ENCODE peak calls at places on chromosomes 3 and 15, in eight cellular contexts. V is bronchial epithelial cell; C is stimulated activated CD8-positive, alpha-beta memory T cell treated with anti-CD3 and anti-CD28 coated beads, Interleukin-7, amount 100 ng/mL, for 1 hour; F is CD8-positive, alpha-beta T cell; K is putamen; Y is NCI-H1105 treated with DMSO at 0.1 percent for 48 hours; A is B cell; G is T-helper 2 cell. J is an unnamed sample.

GRCh38 chr3:100891033-100891432 is 102.2 kb downstream of the ABI3BP start:
- DNase-seq in V (peak), Y (no peak), A (no peak), G (no peak), K (no peak), C (no peak), F (no peak), J (peak)

GRCh38 chr3:138374573-138375134 is 26.3 kb downstream of the MRAS start:
- DNase-seq in Y (no peak), C (no peak), A (no peak), K (no peak), F (no peak), V (no peak), G (no peak), J (no peak)

GRCh38 chr3:63872135-63872924 is 8.7 kb downstream of the ATXN7 start:
- DNase-seq in C (no peak), F (no peak), V (peak), G (no peak), K (no peak), A (no peak), Y (no peak), J (no peak)

GRCh38 chr3:60333710-60334109 is 917.5 kb downstream of the FHIT start:
- DNase-seq in G (no peak), V (no peak), C (no peak), A (no peak), F (no peak), K (no peak), Y (no peak), J (no peak)

GRCh38 chr3:196765454-196765853 is 25.8 kb downstream of the PAK2 start:
- DNase-seq in A (no peak), K (no peak), V (no peak), C (no peak), F (no peak), Y (no peak), G (no peak), J (no peak)

GRCh38 chr3:153001428-153001827 is 160.6 kb upstream of the RAP2B start:
- DNase-seq in C (no peak), K (no peak), V (peak), A (no peak), G (no peak), Y (no peak), F (no peak), J (no peak)

GRCh38 chr3:32093204-32093603 is 13.2 kb upstream of the GPD1L start:
- DNase-seq in V (no peak), G (no peak), C (no peak), A (no peak), K (no peak), Y (no peak), F (no peak), J (no peak)

GRCh38 chr3:13566769-13567310 is 17.9 kb downstream of the FBLN2 start:
- DNase-seq in A (no peak), C (no peak), G (no peak), Y (no peak), V (no peak), K (no peak), F (no peak), J (no peak)

GRCh38 chr15:61025746-61026256 is 203.3 kb downstream of the RORA start:
- DNase-seq in V (no peak), A (no peak), F (no peak), G (no peak), K (no peak), Y (no peak), C (no peak), J (no peak)

GRCh38 chr3:67357610-67358458 is 296.6 kb downstream of the SUCLG2 start:
- DNase-seq in K (no peak), V (peak), F (no peak), A (peak), C (no peak), G (no peak), Y (peak), J (peak)

GRCh38 chr15:53414167-53414566 is 345.3 kb downstream of the WDR72 start:
- DNase-seq in V (no peak), K (no peak), F (no peak), A (no peak), Y (no peak), G (no peak), C (no peak), J (no peak)

GRCh38 chr15:70585707-70586034 is 177.7 kb downstream of the UACA start:
- DNase-seq in G (no peak), C (no peak), F (no peak), K (no peak), V (no peak), Y (no peak), A (peak), J (no peak)

GRCh38 chr3:183116051-183116614 is 16.8 kb upstream of the MCCC1 start:
- DNase-seq in C (no peak), F (peak), A (peak), V (peak), G (peak), K (peak), Y (peak), J (peak)

GRCh38 chr15:79849789-79850188 is 47.0 kb downstream of the MTHFS start:
- DNase-seq in K (no peak), V (peak), F (no peak), Y (peak), A (no peak), C (no peak), G (no peak), J (peak)

GRCh38 chr15:78977591-78978347 is 32.9 kb upstream of the CTSH start:
- DNase-seq in G (no peak), F (no peak), K (no peak), A (no peak), Y (no peak), V (no peak), C (no peak), J (no peak)

GRCh38 chr3:141279074-141279945 is 47.7 kb downstream of the PXYLP1 start:
- DNase-seq in Y (peak), V (peak), F (peak), G (peak), K (no peak), A (no peak), C (no peak), J (no peak)

GRCh38 chr15:71352125-71352524 is 236.9 kb downstream of the THSD4 start:
- DNase-seq in K (no peak), F (no peak), C (no peak), Y (no peak), A (no peak), V (no peak), G (no peak), J (no peak)

GRCh38 chr3:174170248-174170647 is 688.9 kb upstream of the NAALADL2 start:
- DNase-seq in G (no peak), C (no peak), A (no peak), F (no peak), K (no peak), Y (no peak), V (no peak), J (no peak)

GRCh38 chr15:74641151-74641550 is 25.5 kb downstream of the CLK3 start:
- DNase-seq in G (no peak), V (no peak), F (no peak), Y (no peak), A (no peak), C (no peak), K (no peak), J (no peak)

GRCh38 chr3:141109761-141110160 is 58.6 kb downstream of the SPSB4 start:
- DNase-seq in A (no peak), G (no peak), V (no peak), Y (peak), F (no peak), C (no peak), K (no peak), J (no peak)

GRCh38 chr3:66106788-66107187 is 68.1 kb upstream of the MAGI1 start:
- DNase-seq in F (no peak), C (no peak), V (peak), A (no peak), K (no peak), Y (no peak), G (no peak), J (no peak)

GRCh38 chr3:71372369-71372768 is 211.2 kb downstream of the FOXP1 start:
- DNase-seq in V (no peak), F (no peak), K (no peak), G (no peak), C (no peak), Y (no peak), A (no peak), J (no peak)

GRCh38 chr3:187963003-187963676 is 190.8 kb upstream of the LPP start:
- DNase-seq in K (no peak), Y (no peak), F (no peak), G (no peak), A (no peak), V (no peak), C (no peak), J (no peak)

GRCh38 chr15:89139613-89140499 is 51.6 kb downstream of the ABHD2 start:
- DNase-seq in A (no peak), C (no peak), V (no peak), Y (no peak), F (no peak), K (no peak), G (no peak), J (no peak)

GRCh38 chr3:115380883-115381572 is 233.9 kb upstream of the ZBTB20 start:
- DNase-seq in A (no peak), V (no peak), Y (no peak), K (no peak), G (no peak), F (no peak), C (no peak), J (no peak)

GRCh38 chr3:20141306-20141705 is 44.7 kb downstream of the SGO1 start:
- DNase-seq in C (no peak), G (no peak), Y (no peak), A (no peak), V (no peak), F (no peak), K (no peak), J (no peak)

GRCh38 chr3:112124901-112125607 is 8.0 kb downstream of the GCSAM start:
- DNase-seq in Y (peak), V (no peak), A (no peak), K (no peak), G (no peak), C (no peak), F (no peak), J (no peak)

GRCh38 chr3:99232696-99233095 is 331.2 kb upstream of the DCBLD2 start:
- DNase-seq in A (no peak), K (no peak), G (no peak), F (no peak), C (no peak), Y (no peak), V (no peak), J (no peak)

GRCh38 chr3:125662675-125663074 is 67.4 kb upstream of the OSBPL11 start:
- DNase-seq in G (no peak), F (no peak), K (no peak), V (no peak), Y (no peak), A (no peak), C (no peak), J (no peak)

GRCh38 chr3:14820156-14820555 is 1.4 kb downstream of the FGD5 start:
- DNase-seq in V (no peak), F (no peak), Y (no peak), G (no peak), K (no peak), A (no peak), C (no peak), J (no peak)

GRCh38 chr3:126507886-126508285 is 9.7 kb downstream of the UROC1 start:
- DNase-seq in K (no peak), F (no peak), C (no peak), V (no peak), G (no peak), A (no peak), Y (no peak), J (no peak)

GRCh38 chr3:151154566-151154965 is 48.5 kb downstream of the GPR171 start:
- DNase-seq in G (no peak), F (no peak), A (no peak), Y (no peak), C (no peak), K (no peak), V (no peak), J (no peak)